ENCODE peak calls at places on chromosomes 3 and 15, in five cellular contexts. V is AG04450, S is fibroblast of villous mesenchyme, H is neural crest cell, W is glutamatergic neuron. A is an unnamed sample.

GRCh38 chr3:179450901-179451334 is 352 bp downstream of the GNB4 start:
- DNase-seq in V (no peak), S (peak; percentile 37), H (peak; percentile 7), W (no peak), A (no peak)

GRCh38 chr15:75352186-75352585 is 5.3 kb downstream of the NEIL1 start:
- DNase-seq in V (no peak), S (no peak), H (no peak), W (no peak), A (no peak)

GRCh38 chr3:70603103-70603502 is 290.7 kb upstream of the MDFIC2 start:
- DNase-seq in V (no peak), S (no peak), H (no peak), W (no peak), A (no peak)

GRCh38 chr3:28286595-28286994 is 45.2 kb downstream of the CMC1 start:
- DNase-seq in V (no peak), S (peak; percentile 52), H (no peak), W (no peak), A (no peak)

GRCh38 chr3:119497824-119498187 is 541 bp upstream of the TIMMDC1 start:
- DNase-seq in V (no peak), S (peak; percentile 36), H (peak; percentile 1), W (no peak), A (peak; percentile 31)

GRCh38 chr3:21839592-21839991 is 88.6 kb upstream of the ZNF385D start:
- DNase-seq in V (no peak), S (peak; percentile 55), H (no peak), W (no peak), A (peak; percentile 12)

GRCh38 chr3:55481918-55482495 is 5.1 kb downstream of the WNT5A start:
- DNase-seq in V (no peak), S (peak; percentile 57), H (peak; percentile 30), W (peak; percentile 68), A (no peak)

GRCh38 chr3:37967252-37967881 is 23.2 kb upstream of the VILL start:
- DNase-seq in V (peak; percentile 46), S (peak; percentile 73), H (peak; percentile 68), W (peak; percentile 76), A (peak; percentile 77)

GRCh38 chr3:142447308-142447851 is 457 bp downstream of the XRN1 start:
- DNase-seq in V (no peak), S (peak; percentile 64), H (peak; percentile 17), W (peak; percentile 43), A (peak; percentile 45)

GRCh38 chr3:66035763-66036477 is 2.8 kb downstream of the MAGI1 start:
- DNase-seq in V (no peak), S (no peak), H (no peak), W (no peak), A (peak; percentile 49)

GRCh38 chr15:73910904-73911303 is 15.4 kb upstream of the LOXL1 start:
- DNase-seq in V (no peak), S (no peak), H (no peak), W (no peak), A (no peak)

DNA sequence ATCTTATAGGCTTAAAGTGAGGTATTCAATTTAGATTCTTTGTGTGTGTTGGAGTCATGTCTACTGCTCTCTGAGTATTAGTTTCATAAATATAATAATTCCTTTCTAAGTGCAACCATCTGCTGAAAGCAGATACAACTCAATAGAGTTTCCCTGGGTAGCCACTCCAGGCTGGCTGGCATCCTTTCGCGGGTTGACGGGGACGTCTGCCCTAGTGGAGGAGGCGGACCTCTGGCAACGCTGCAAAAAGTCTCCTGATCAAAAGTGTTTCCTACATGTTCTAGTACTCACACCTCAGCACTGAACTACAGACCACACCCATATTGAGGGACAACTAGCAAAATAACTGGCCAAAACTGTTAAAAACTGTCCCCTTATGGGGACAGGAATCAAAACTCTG is 2.5 kb downstream of the MOBP start:
- DNase-seq in V (no peak), S (no peak), H (no peak), W (no peak), A (no peak)
- TF ChIP-seq CTCF in V (no peak), S (no peak), H (no peak), W (no peak), A (no peak)

DNA sequence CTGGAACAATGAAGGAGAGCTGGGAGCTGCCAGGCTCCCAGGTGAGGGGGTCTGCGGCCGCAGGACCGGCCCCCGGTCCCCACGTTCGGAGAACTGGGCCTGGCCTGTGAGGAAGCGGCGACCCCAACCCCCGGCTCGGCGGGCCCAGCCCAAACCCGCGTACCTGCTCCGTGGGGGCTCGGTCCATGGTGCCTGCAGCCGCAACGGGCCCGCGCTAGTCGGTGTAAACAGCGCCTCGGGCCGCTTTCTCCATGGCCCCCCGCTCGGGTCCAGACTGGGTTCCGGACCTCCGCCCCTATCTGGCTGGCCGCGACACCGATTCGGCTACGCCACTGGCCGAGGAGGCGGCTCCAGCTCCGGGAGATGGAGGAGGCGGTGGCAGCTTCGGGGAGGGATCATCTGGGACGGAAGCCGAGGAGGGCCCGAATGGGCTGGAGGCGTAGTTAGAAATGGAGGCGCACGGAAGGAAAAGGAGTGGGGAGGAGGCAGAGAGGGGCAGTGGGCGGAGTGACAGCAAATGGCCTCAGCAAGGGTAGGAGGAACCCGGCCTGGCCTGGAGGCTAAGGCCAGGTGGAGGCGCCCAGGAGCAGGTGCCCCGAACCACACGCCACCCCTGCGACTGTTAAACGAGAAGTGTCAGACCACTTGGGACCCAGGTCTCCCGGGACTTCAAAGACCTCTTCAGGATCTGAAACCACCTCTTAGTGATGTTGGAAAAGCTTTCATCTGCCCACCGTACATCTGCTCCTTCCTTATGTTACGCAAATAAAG is at the start of gene SECISBP2L:
- DNase-seq in V (peak; percentile 77), S (peak; percentile 94), H (peak; percentile 94), W (peak; percentile 95), A (peak; percentile 96)
- TF ChIP-seq CTCF in V (no peak), S (peak; percentile 8), H (no peak), W (no peak), A (peak; percentile 70)

GRCh38 chr3:151960956-151961580 is 87.6 kb downstream of the SUCNR1 start:
- DNase-seq in V (no peak), S (peak; percentile 23), H (no peak), W (no peak), A (no peak)
- TF ChIP-seq CTCF in V (no peak), S (no peak), H (no peak), W (no peak), A (no peak)

GRCh38 chr3:107436029-107436428 is 58.8 kb downstream of the CCDC54 start:
- DNase-seq in V (no peak), S (no peak), H (no peak), W (no peak), A (no peak)
- TF ChIP-seq CTCF in V (no peak), S (no peak), H (no peak), W (no peak), A (no peak)

GRCh38 chr15:70095387-70096214 is 2.1 kb downstream of the TLE3 start:
- DNase-seq in V (no peak), S (no peak), H (no peak), W (peak; percentile 67), A (peak; percentile 87)
- TF ChIP-seq CTCF in V (no peak), S (no peak), H (peak; percentile 44), W (no peak), A (peak; percentile 47)

DNA sequence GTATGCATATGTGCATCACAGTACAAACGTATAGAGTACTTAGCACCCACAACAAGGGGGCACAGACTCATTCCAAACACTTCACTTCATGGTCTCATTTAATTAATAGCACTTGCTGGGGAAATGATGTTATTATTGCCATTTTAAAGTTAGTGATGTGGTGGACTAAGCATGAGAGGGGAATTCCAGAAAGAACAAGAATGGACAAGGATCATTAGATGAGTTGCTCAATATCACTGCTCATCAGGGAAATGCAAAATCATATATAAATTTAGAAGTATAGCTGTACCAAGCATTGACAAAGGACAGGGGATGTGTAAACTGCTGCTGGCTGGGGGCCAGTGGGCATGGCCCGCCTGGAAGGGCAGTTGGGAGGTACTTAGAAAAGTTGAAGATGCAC is 14.7 kb downstream of the PRR20G start:
- DNase-seq in V (no peak), S (no peak), H (no peak), W (no peak), A (no peak)
- TF ChIP-seq CTCF in V (no peak), S (no peak), H (no peak), W (no peak), A (no peak)

GRCh38 chr3:168461793-168462192 is 366.1 kb upstream of the GOLIM4 start:
- DNase-seq in V (no peak), S (no peak), H (no peak), W (no peak), A (no peak)

GRCh38 chr3:168472811-168473210 is 377.1 kb upstream of the GOLIM4 start:
- DNase-seq in V (no peak), S (no peak), H (no peak), W (no peak), A (no peak)

GRCh38 chr3:168467085-168467714 is 371.5 kb upstream of the GOLIM4 start:
- DNase-seq in V (peak; percentile 42), S (peak; percentile 8), H (no peak), W (no peak), A (peak; percentile 16)
- TF ChIP-seq CTCF in V (peak; percentile 68), S (peak; percentile 31), H (peak; percentile 61), W (no peak), A (no peak)

DNA sequence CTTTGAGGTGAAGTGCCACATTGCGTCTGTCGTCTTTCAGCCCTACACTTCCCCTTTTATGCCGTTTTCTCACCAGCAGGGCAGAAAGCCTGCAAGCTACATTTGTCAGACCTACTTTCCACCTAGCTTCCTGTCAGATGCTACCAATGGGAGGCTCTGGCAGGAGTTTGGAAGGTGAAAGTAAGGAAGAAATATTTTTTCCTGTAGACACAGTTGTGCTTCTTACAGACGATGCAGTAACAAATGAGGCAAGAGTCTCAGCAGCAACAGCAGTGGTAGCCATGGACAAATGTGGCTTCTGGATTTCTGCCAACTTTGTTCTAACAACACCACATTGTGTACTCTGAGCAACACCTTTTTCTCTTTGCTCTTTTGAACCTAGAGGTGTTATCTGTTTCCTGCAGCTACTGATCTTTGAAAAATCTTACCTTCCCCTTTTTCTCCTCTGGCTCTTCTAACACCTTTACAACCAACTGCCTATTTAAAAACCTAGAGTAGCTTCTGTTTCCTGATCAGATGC is 70.6 kb upstream of the STT3B start:
- DNase-seq in V (no peak), S (no peak), H (no peak), W (no peak), A (no peak)
- TF ChIP-seq CTCF in V (no peak), S (no peak), H (peak; percentile 13), W (no peak), A (no peak)

DNA sequence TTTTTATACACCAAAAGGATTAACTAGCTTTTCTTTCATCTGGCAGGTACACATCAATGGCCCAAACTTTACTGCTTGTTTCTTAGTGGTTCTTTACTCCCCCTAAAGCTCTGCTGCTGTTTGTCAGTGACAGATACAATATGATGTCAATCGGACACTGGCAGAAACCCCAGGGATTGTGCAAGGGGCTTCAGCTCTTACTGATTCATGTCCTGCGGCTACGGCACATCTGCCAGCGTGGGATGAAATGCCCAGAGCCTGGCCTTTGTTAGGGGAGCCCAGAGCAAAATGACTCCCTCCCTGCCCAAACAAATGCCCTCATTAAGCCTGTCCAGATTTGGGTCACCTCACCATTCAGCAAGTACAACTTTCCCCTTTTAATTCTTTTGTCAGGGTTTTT is 28.3 kb downstream of the SRP14 start:
- DNase-seq in V (peak; percentile 23), S (peak; percentile 65), H (no peak), W (peak; percentile 46), A (no peak)
- TF ChIP-seq CTCF in V (no peak), S (no peak), H (no peak), W (no peak), A (no peak)